ENCODE peak calls at places on chromosomes 11 and 22, in ten cellular contexts. One of them, this sample, is unnamed.

GRCh38 chr22:37054078-37054440 is 2.5 kb downstream of the KCTD17 start:
- DNase-seq in HS-5: no peak
- DNase-seq in HTR-8/SVneo: no peak
- DNase-seq in nephron progenitor cell: no peak
- DNase-seq in activated T-helper 2 cell treated with anti-CD3 and anti-CD28 coated beads, Interferon-gamma antibody, Interleukin-2, Interleukin-4, amounts not matched to agents 10 μg/mL and 5 μg/mL and 100 μg/mL, durations not matched to agents 14 hours and 24 hours and 36 hours: no peak
- DNase-seq in non-pigmented ciliary epithelial cell: no peak
- DNase-seq in activated CD8-positive, alpha-beta memory T cell treated with anti-CD3 and anti-CD28 coated beads, Interleukin-2, amount 10 ng/mL, durations not matched to agents 7 days and 5 days: no peak
- DNase-seq in H4: no peak
- DNase-seq in left ventricle myocardium inferior: no peak
- DNase-seq in myocyte: peak; percentile 13
- DNase-seq in this sample: no peak

GRCh38 chr11:132037467-132037862 is 667.0 kb downstream of the NTM start:
- DNase-seq in HS-5: no peak
- DNase-seq in HTR-8/SVneo: no peak
- DNase-seq in nephron progenitor cell: no peak
- DNase-seq in activated T-helper 2 cell treated with anti-CD3 and anti-CD28 coated beads, Interferon-gamma antibody, Interleukin-2, Interleukin-4, amounts not matched to agents 10 μg/mL and 5 μg/mL and 100 μg/mL, durations not matched to agents 14 hours and 24 hours and 36 hours: no peak
- DNase-seq in non-pigmented ciliary epithelial cell: no peak
- DNase-seq in activated CD8-positive, alpha-beta memory T cell treated with anti-CD3 and anti-CD28 coated beads, Interleukin-2, amount 10 ng/mL, durations not matched to agents 7 days and 5 days: no peak
- DNase-seq in H4: no peak
- DNase-seq in left ventricle myocardium inferior: no peak
- DNase-seq in myocyte: no peak
- DNase-seq in this sample: no peak

GRCh38 chr11:88340366-88340930 is 2.9 kb upstream of the CTSC start:
- DNase-seq in HS-5: no peak
- DNase-seq in HTR-8/SVneo: no peak
- DNase-seq in nephron progenitor cell: no peak
- DNase-seq in activated T-helper 2 cell treated with anti-CD3 and anti-CD28 coated beads, Interferon-gamma antibody, Interleukin-2, Interleukin-4, amounts not matched to agents 10 μg/mL and 5 μg/mL and 100 μg/mL, durations not matched to agents 14 hours and 24 hours and 36 hours: no peak
- DNase-seq in non-pigmented ciliary epithelial cell: no peak
- DNase-seq in activated CD8-positive, alpha-beta memory T cell treated with anti-CD3 and anti-CD28 coated beads, Interleukin-2, amount 10 ng/mL, durations not matched to agents 7 days and 5 days: no peak
- DNase-seq in H4: no peak
- DNase-seq in left ventricle myocardium inferior: no peak
- DNase-seq in myocyte: no peak
- DNase-seq in this sample: no peak

GRCh38 chr22:23832226-23833016 is 6.4 kb downstream of the DERL3 start:
- DNase-seq in HS-5: no peak
- DNase-seq in HTR-8/SVneo: no peak
- DNase-seq in nephron progenitor cell: no peak
- DNase-seq in activated T-helper 2 cell treated with anti-CD3 and anti-CD28 coated beads, Interferon-gamma antibody, Interleukin-2, Interleukin-4, amounts not matched to agents 10 μg/mL and 5 μg/mL and 100 μg/mL, durations not matched to agents 14 hours and 24 hours and 36 hours: no peak
- DNase-seq in non-pigmented ciliary epithelial cell: no peak
- DNase-seq in activated CD8-positive, alpha-beta memory T cell treated with anti-CD3 and anti-CD28 coated beads, Interleukin-2, amount 10 ng/mL, durations not matched to agents 7 days and 5 days: no peak
- DNase-seq in H4: no peak
- DNase-seq in left ventricle myocardium inferior: no peak
- DNase-seq in myocyte: peak; percentile 38
- DNase-seq in this sample: no peak

GRCh38 chr22:25237503-25237902 is 18.1 kb downstream of the CRYBB2 start:
- DNase-seq in HS-5: no peak
- DNase-seq in HTR-8/SVneo: no peak
- DNase-seq in nephron progenitor cell: no peak
- DNase-seq in activated T-helper 2 cell treated with anti-CD3 and anti-CD28 coated beads, Interferon-gamma antibody, Interleukin-2, Interleukin-4, amounts not matched to agents 10 μg/mL and 5 μg/mL and 100 μg/mL, durations not matched to agents 14 hours and 24 hours and 36 hours: no peak
- DNase-seq in non-pigmented ciliary epithelial cell: no peak
- DNase-seq in activated CD8-positive, alpha-beta memory T cell treated with anti-CD3 and anti-CD28 coated beads, Interleukin-2, amount 10 ng/mL, durations not matched to agents 7 days and 5 days: no peak
- DNase-seq in H4: no peak
- DNase-seq in left ventricle myocardium inferior: no peak
- DNase-seq in myocyte: no peak
- DNase-seq in this sample: no peak

GRCh38 chr11:76672431-76673163 is 2.0 kb upstream of the LRRC32 start:
- DNase-seq in HS-5: no peak
- DNase-seq in HTR-8/SVneo: no peak
- DNase-seq in nephron progenitor cell: peak; percentile 38
- DNase-seq in activated T-helper 2 cell treated with anti-CD3 and anti-CD28 coated beads, Interferon-gamma antibody, Interleukin-2, Interleukin-4, amounts not matched to agents 10 μg/mL and 5 μg/mL and 100 μg/mL, durations not matched to agents 14 hours and 24 hours and 36 hours: no peak
- DNase-seq in non-pigmented ciliary epithelial cell: no peak
- DNase-seq in activated CD8-positive, alpha-beta memory T cell treated with anti-CD3 and anti-CD28 coated beads, Interleukin-2, amount 10 ng/mL, durations not matched to agents 7 days and 5 days: peak; percentile 64
- DNase-seq in H4: no peak
- DNase-seq in left ventricle myocardium inferior: no peak
- DNase-seq in myocyte: no peak
- DNase-seq in this sample: no peak

GRCh38 chr11:10500263-10500601 is 40.8 kb downstream of the RNF141 start:
- DNase-seq in HS-5: no peak
- DNase-seq in HTR-8/SVneo: no peak
- DNase-seq in nephron progenitor cell: no peak
- DNase-seq in activated T-helper 2 cell treated with anti-CD3 and anti-CD28 coated beads, Interferon-gamma antibody, Interleukin-2, Interleukin-4, amounts not matched to agents 10 μg/mL and 5 μg/mL and 100 μg/mL, durations not matched to agents 14 hours and 24 hours and 36 hours: no peak
- DNase-seq in non-pigmented ciliary epithelial cell: no peak
- DNase-seq in activated CD8-positive, alpha-beta memory T cell treated with anti-CD3 and anti-CD28 coated beads, Interleukin-2, amount 10 ng/mL, durations not matched to agents 7 days and 5 days: peak; percentile 21
- DNase-seq in H4: no peak
- DNase-seq in left ventricle myocardium inferior: no peak
- DNase-seq in myocyte: no peak
- DNase-seq in this sample: no peak

GRCh38 chr11:3905080-3905953 is 49.9 kb downstream of the STIM1 start:
- DNase-seq in HS-5: peak; percentile 89
- DNase-seq in HTR-8/SVneo: peak; percentile 41
- DNase-seq in nephron progenitor cell: no peak
- DNase-seq in activated T-helper 2 cell treated with anti-CD3 and anti-CD28 coated beads, Interferon-gamma antibody, Interleukin-2, Interleukin-4, amounts not matched to agents 10 μg/mL and 5 μg/mL and 100 μg/mL, durations not matched to agents 14 hours and 24 hours and 36 hours: peak; percentile 58
- DNase-seq in non-pigmented ciliary epithelial cell: peak; percentile 31
- DNase-seq in activated CD8-positive, alpha-beta memory T cell treated with anti-CD3 and anti-CD28 coated beads, Interleukin-2, amount 10 ng/mL, durations not matched to agents 7 days and 5 days: peak; percentile 77
- DNase-seq in H4: peak; percentile 96
- DNase-seq in left ventricle myocardium inferior: no peak
- DNase-seq in myocyte: no peak
- DNase-seq in this sample: peak; percentile 91

GRCh38 chr11:114091791-114092397 is 32.4 kb downstream of the ZBTB16 start:
- DNase-seq in HS-5: no peak
- DNase-seq in HTR-8/SVneo: no peak
- DNase-seq in nephron progenitor cell: peak; percentile 63
- DNase-seq in activated T-helper 2 cell treated with anti-CD3 and anti-CD28 coated beads, Interferon-gamma antibody, Interleukin-2, Interleukin-4, amounts not matched to agents 10 μg/mL and 5 μg/mL and 100 μg/mL, durations not matched to agents 14 hours and 24 hours and 36 hours: no peak
- DNase-seq in non-pigmented ciliary epithelial cell: no peak
- DNase-seq in activated CD8-positive, alpha-beta memory T cell treated with anti-CD3 and anti-CD28 coated beads, Interleukin-2, amount 10 ng/mL, durations not matched to agents 7 days and 5 days: no peak
- DNase-seq in H4: no peak
- DNase-seq in left ventricle myocardium inferior: no peak
- DNase-seq in myocyte: no peak
- DNase-seq in this sample: no peak

GRCh38 chr22:38937541-38937940 is 19.9 kb upstream of the APOBEC3A start:
- DNase-seq in HS-5: no peak
- DNase-seq in HTR-8/SVneo: no peak
- DNase-seq in nephron progenitor cell: no peak
- DNase-seq in activated T-helper 2 cell treated with anti-CD3 and anti-CD28 coated beads, Interferon-gamma antibody, Interleukin-2, Interleukin-4, amounts not matched to agents 10 μg/mL and 5 μg/mL and 100 μg/mL, durations not matched to agents 14 hours and 24 hours and 36 hours: no peak
- DNase-seq in non-pigmented ciliary epithelial cell: no peak
- DNase-seq in activated CD8-positive, alpha-beta memory T cell treated with anti-CD3 and anti-CD28 coated beads, Interleukin-2, amount 10 ng/mL, durations not matched to agents 7 days and 5 days: no peak
- DNase-seq in H4: no peak
- DNase-seq in left ventricle myocardium inferior: no peak
- DNase-seq in myocyte: no peak
- DNase-seq in this sample: no peak

GRCh38 chr11:65791719-65792213 is 4.9 kb downstream of the OVOL1 start:
- DNase-seq in HS-5: no peak
- DNase-seq in HTR-8/SVneo: no peak
- DNase-seq in nephron progenitor cell: no peak
- DNase-seq in activated T-helper 2 cell treated with anti-CD3 and anti-CD28 coated beads, Interferon-gamma antibody, Interleukin-2, Interleukin-4, amounts not matched to agents 10 μg/mL and 5 μg/mL and 100 μg/mL, durations not matched to agents 14 hours and 24 hours and 36 hours: peak; percentile 68
- DNase-seq in non-pigmented ciliary epithelial cell: no peak
- DNase-seq in activated CD8-positive, alpha-beta memory T cell treated with anti-CD3 and anti-CD28 coated beads, Interleukin-2, amount 10 ng/mL, durations not matched to agents 7 days and 5 days: peak; percentile 85
- DNase-seq in H4: peak; percentile 77
- DNase-seq in left ventricle myocardium inferior: no peak
- DNase-seq in myocyte: no peak
- DNase-seq in this sample: no peak

GRCh38 chr11:35953081-35953480 is 9.2 kb downstream of the LDLRAD3 start:
- DNase-seq in HS-5: no peak
- DNase-seq in HTR-8/SVneo: no peak
- DNase-seq in nephron progenitor cell: peak; percentile 8
- DNase-seq in activated T-helper 2 cell treated with anti-CD3 and anti-CD28 coated beads, Interferon-gamma antibody, Interleukin-2, Interleukin-4, amounts not matched to agents 10 μg/mL and 5 μg/mL and 100 μg/mL, durations not matched to agents 14 hours and 24 hours and 36 hours: no peak
- DNase-seq in non-pigmented ciliary epithelial cell: no peak
- DNase-seq in activated CD8-positive, alpha-beta memory T cell treated with anti-CD3 and anti-CD28 coated beads, Interleukin-2, amount 10 ng/mL, durations not matched to agents 7 days and 5 days: no peak
- DNase-seq in H4: no peak
- DNase-seq in left ventricle myocardium inferior: no peak
- DNase-seq in myocyte: peak; percentile 43
- DNase-seq in this sample: no peak

GRCh38 chr22:33853200-33854097 is 66.8 kb downstream of the LARGE1 start:
- DNase-seq in HS-5: peak; percentile 5
- DNase-seq in HTR-8/SVneo: peak; percentile 28
- DNase-seq in nephron progenitor cell: no peak
- DNase-seq in activated T-helper 2 cell treated with anti-CD3 and anti-CD28 coated beads, Interferon-gamma antibody, Interleukin-2, Interleukin-4, amounts not matched to agents 10 μg/mL and 5 μg/mL and 100 μg/mL, durations not matched to agents 14 hours and 24 hours and 36 hours: no peak
- DNase-seq in non-pigmented ciliary epithelial cell: no peak
- DNase-seq in activated CD8-positive, alpha-beta memory T cell treated with anti-CD3 and anti-CD28 coated beads, Interleukin-2, amount 10 ng/mL, durations not matched to agents 7 days and 5 days: peak; percentile 40
- DNase-seq in H4: peak; percentile 74
- DNase-seq in left ventricle myocardium inferior: peak; percentile 60
- DNase-seq in myocyte: peak; percentile 82
- DNase-seq in this sample: peak; percentile 77

GRCh38 chr11:61118004-61118403 is 15.7 kb downstream of the CD5 start:
- DNase-seq in HS-5: no peak
- DNase-seq in HTR-8/SVneo: no peak
- DNase-seq in nephron progenitor cell: no peak
- DNase-seq in activated T-helper 2 cell treated with anti-CD3 and anti-CD28 coated beads, Interferon-gamma antibody, Interleukin-2, Interleukin-4, amounts not matched to agents 10 μg/mL and 5 μg/mL and 100 μg/mL, durations not matched to agents 14 hours and 24 hours and 36 hours: no peak
- DNase-seq in non-pigmented ciliary epithelial cell: no peak
- DNase-seq in activated CD8-positive, alpha-beta memory T cell treated with anti-CD3 and anti-CD28 coated beads, Interleukin-2, amount 10 ng/mL, durations not matched to agents 7 days and 5 days: no peak
- DNase-seq in H4: no peak
- DNase-seq in left ventricle myocardium inferior: no peak
- DNase-seq in myocyte: no peak
- DNase-seq in this sample: no peak

GRCh38 chr11:118010738-118011461 is 24.7 kb downstream of the IL10RA start:
- DNase-seq in HS-5: no peak
- DNase-seq in HTR-8/SVneo: no peak
- DNase-seq in nephron progenitor cell: no peak
- DNase-seq in activated T-helper 2 cell treated with anti-CD3 and anti-CD28 coated beads, Interferon-gamma antibody, Interleukin-2, Interleukin-4, amounts not matched to agents 10 μg/mL and 5 μg/mL and 100 μg/mL, durations not matched to agents 14 hours and 24 hours and 36 hours: no peak
- DNase-seq in non-pigmented ciliary epithelial cell: no peak
- DNase-seq in activated CD8-positive, alpha-beta memory T cell treated with anti-CD3 and anti-CD28 coated beads, Interleukin-2, amount 10 ng/mL, durations not matched to agents 7 days and 5 days: no peak
- DNase-seq in H4: no peak
- DNase-seq in left ventricle myocardium inferior: peak; percentile 56
- DNase-seq in myocyte: no peak
- DNase-seq in this sample: no peak

GRCh38 chr11:75307058-75307457 is 44.4 kb downstream of the ARRB1 start:
- DNase-seq in HS-5: no peak
- DNase-seq in HTR-8/SVneo: no peak
- DNase-seq in nephron progenitor cell: no peak
- DNase-seq in activated T-helper 2 cell treated with anti-CD3 and anti-CD28 coated beads, Interferon-gamma antibody, Interleukin-2, Interleukin-4, amounts not matched to agents 10 μg/mL and 5 μg/mL and 100 μg/mL, durations not matched to agents 14 hours and 24 hours and 36 hours: no peak
- DNase-seq in non-pigmented ciliary epithelial cell: no peak
- DNase-seq in activated CD8-positive, alpha-beta memory T cell treated with anti-CD3 and anti-CD28 coated beads, Interleukin-2, amount 10 ng/mL, durations not matched to agents 7 days and 5 days: no peak
- DNase-seq in H4: no peak
- DNase-seq in left ventricle myocardium inferior: no peak
- DNase-seq in myocyte: no peak
- DNase-seq in this sample: no peak

GRCh38 chr11:57124460-57124859 is 57.3 kb upstream of the LRRC55 start:
- DNase-seq in HS-5: no peak
- DNase-seq in HTR-8/SVneo: no peak
- DNase-seq in nephron progenitor cell: no peak
- DNase-seq in activated T-helper 2 cell treated with anti-CD3 and anti-CD28 coated beads, Interferon-gamma antibody, Interleukin-2, Interleukin-4, amounts not matched to agents 10 μg/mL and 5 μg/mL and 100 μg/mL, durations not matched to agents 14 hours and 24 hours and 36 hours: no peak
- DNase-seq in non-pigmented ciliary epithelial cell: no peak
- DNase-seq in activated CD8-positive, alpha-beta memory T cell treated with anti-CD3 and anti-CD28 coated beads, Interleukin-2, amount 10 ng/mL, durations not matched to agents 7 days and 5 days: no peak
- DNase-seq in H4: no peak
- DNase-seq in left ventricle myocardium inferior: no peak
- DNase-seq in myocyte: no peak
- DNase-seq in this sample: no peak

GRCh38 chr11:76791861-76792260 is 8.7 kb downstream of the TSKU start:
- DNase-seq in HS-5: no peak
- DNase-seq in HTR-8/SVneo: no peak
- DNase-seq in nephron progenitor cell: no peak
- DNase-seq in activated T-helper 2 cell treated with anti-CD3 and anti-CD28 coated beads, Interferon-gamma antibody, Interleukin-2, Interleukin-4, amounts not matched to agents 10 μg/mL and 5 μg/mL and 100 μg/mL, durations not matched to agents 14 hours and 24 hours and 36 hours: no peak
- DNase-seq in non-pigmented ciliary epithelial cell: peak; percentile 49
- DNase-seq in activated CD8-positive, alpha-beta memory T cell treated with anti-CD3 and anti-CD28 coated beads, Interleukin-2, amount 10 ng/mL, durations not matched to agents 7 days and 5 days: no peak
- DNase-seq in H4: peak; percentile 65
- DNase-seq in left ventricle myocardium inferior: no peak
- DNase-seq in myocyte: no peak
- DNase-seq in this sample: no peak

GRCh38 chr11:116613201-116613910 is 159.4 kb downstream of the BUD13 start:
- DNase-seq in HS-5: no peak
- DNase-seq in HTR-8/SVneo: no peak
- DNase-seq in nephron progenitor cell: no peak
- DNase-seq in activated T-helper 2 cell treated with anti-CD3 and anti-CD28 coated beads, Interferon-gamma antibody, Interleukin-2, Interleukin-4, amounts not matched to agents 10 μg/mL and 5 μg/mL and 100 μg/mL, durations not matched to agents 14 hours and 24 hours and 36 hours: no peak
- DNase-seq in non-pigmented ciliary epithelial cell: no peak
- DNase-seq in activated CD8-positive, alpha-beta memory T cell treated with anti-CD3 and anti-CD28 coated beads, Interleukin-2, amount 10 ng/mL, durations not matched to agents 7 days and 5 days: no peak
- DNase-seq in H4: no peak
- DNase-seq in left ventricle myocardium inferior: no peak
- DNase-seq in myocyte: no peak
- DNase-seq in this sample: no peak

GRCh38 chr11:108486331-108486730 is 11.9 kb downstream of the POGLUT3 start:
- DNase-seq in HS-5: no peak
- DNase-seq in HTR-8/SVneo: no peak
- DNase-seq in nephron progenitor cell: no peak
- DNase-seq in activated T-helper 2 cell treated with anti-CD3 and anti-CD28 coated beads, Interferon-gamma antibody, Interleukin-2, Interleukin-4, amounts not matched to agents 10 μg/mL and 5 μg/mL and 100 μg/mL, durations not matched to agents 14 hours and 24 hours and 36 hours: no peak
- DNase-seq in non-pigmented ciliary epithelial cell: no peak
- DNase-seq in activated CD8-positive, alpha-beta memory T cell treated with anti-CD3 and anti-CD28 coated beads, Interleukin-2, amount 10 ng/mL, durations not matched to agents 7 days and 5 days: no peak
- DNase-seq in H4: no peak
- DNase-seq in left ventricle myocardium inferior: no peak
- DNase-seq in myocyte: no peak
- DNase-seq in this sample: no peak

GRCh38 chr11:104610597-104610996 is 287.7 kb downstream of the CASP12 start:
- DNase-seq in HS-5: no peak
- DNase-seq in HTR-8/SVneo: no peak
- DNase-seq in nephron progenitor cell: no peak
- DNase-seq in activated T-helper 2 cell treated with anti-CD3 and anti-CD28 coated beads, Interferon-gamma antibody, Interleukin-2, Interleukin-4, amounts not matched to agents 10 μg/mL and 5 μg/mL and 100 μg/mL, durations not matched to agents 14 hours and 24 hours and 36 hours: no peak
- DNase-seq in non-pigmented ciliary epithelial cell: no peak
- DNase-seq in activated CD8-positive, alpha-beta memory T cell treated with anti-CD3 and anti-CD28 coated beads, Interleukin-2, amount 10 ng/mL, durations not matched to agents 7 days and 5 days: no peak
- DNase-seq in H4: no peak
- DNase-seq in left ventricle myocardium inferior: no peak
- DNase-seq in myocyte: no peak
- DNase-seq in this sample: no peak

GRCh38 chr11:82823635-82824614 is 76.3 kb downstream of the PRCP start:
- DNase-seq in HS-5: no peak
- DNase-seq in HTR-8/SVneo: no peak
- DNase-seq in nephron progenitor cell: no peak
- DNase-seq in activated T-helper 2 cell treated with anti-CD3 and anti-CD28 coated beads, Interferon-gamma antibody, Interleukin-2, Interleukin-4, amounts not matched to agents 10 μg/mL and 5 μg/mL and 100 μg/mL, durations not matched to agents 14 hours and 24 hours and 36 hours: no peak
- DNase-seq in non-pigmented ciliary epithelial cell: no peak
- DNase-seq in activated CD8-positive, alpha-beta memory T cell treated with anti-CD3 and anti-CD28 coated beads, Interleukin-2, amount 10 ng/mL, durations not matched to agents 7 days and 5 days: no peak
- DNase-seq in H4: no peak
- DNase-seq in left ventricle myocardium inferior: no peak
- DNase-seq in myocyte: peak; percentile 46
- DNase-seq in this sample: no peak

GRCh38 chr11:74141274-74141695 is 29.5 kb downstream of the C2CD3 start:
- DNase-seq in HS-5: no peak
- DNase-seq in HTR-8/SVneo: no peak
- DNase-seq in nephron progenitor cell: no peak
- DNase-seq in activated T-helper 2 cell treated with anti-CD3 and anti-CD28 coated beads, Interferon-gamma antibody, Interleukin-2, Interleukin-4, amounts not matched to agents 10 μg/mL and 5 μg/mL and 100 μg/mL, durations not matched to agents 14 hours and 24 hours and 36 hours: no peak
- DNase-seq in non-pigmented ciliary epithelial cell: no peak
- DNase-seq in activated CD8-positive, alpha-beta memory T cell treated with anti-CD3 and anti-CD28 coated beads, Interleukin-2, amount 10 ng/mL, durations not matched to agents 7 days and 5 days: no peak
- DNase-seq in H4: peak; percentile 16
- DNase-seq in left ventricle myocardium inferior: no peak
- DNase-seq in myocyte: peak; percentile 50
- DNase-seq in this sample: peak; percentile 40

GRCh38 chr11:61140416-61140815 is 20.8 kb downstream of the VPS37C start:
- DNase-seq in HS-5: no peak
- DNase-seq in HTR-8/SVneo: no peak
- DNase-seq in nephron progenitor cell: no peak
- DNase-seq in activated T-helper 2 cell treated with anti-CD3 and anti-CD28 coated beads, Interferon-gamma antibody, Interleukin-2, Interleukin-4, amounts not matched to agents 10 μg/mL and 5 μg/mL and 100 μg/mL, durations not matched to agents 14 hours and 24 hours and 36 hours: no peak
- DNase-seq in non-pigmented ciliary epithelial cell: no peak
- DNase-seq in activated CD8-positive, alpha-beta memory T cell treated with anti-CD3 and anti-CD28 coated beads, Interleukin-2, amount 10 ng/mL, durations not matched to agents 7 days and 5 days: no peak
- DNase-seq in H4: no peak
- DNase-seq in left ventricle myocardium inferior: no peak
- DNase-seq in myocyte: no peak
- DNase-seq in this sample: no peak

GRCh38 chr11:86488553-86488952 is 113.9 kb downstream of the CCDC81 start:
- DNase-seq in HS-5: no peak
- DNase-seq in HTR-8/SVneo: no peak
- DNase-seq in nephron progenitor cell: no peak
- DNase-seq in activated T-helper 2 cell treated with anti-CD3 and anti-CD28 coated beads, Interferon-gamma antibody, Interleukin-2, Interleukin-4, amounts not matched to agents 10 μg/mL and 5 μg/mL and 100 μg/mL, durations not matched to agents 14 hours and 24 hours and 36 hours: no peak
- DNase-seq in non-pigmented ciliary epithelial cell: no peak
- DNase-seq in activated CD8-positive, alpha-beta memory T cell treated with anti-CD3 and anti-CD28 coated beads, Interleukin-2, amount 10 ng/mL, durations not matched to agents 7 days and 5 days: no peak
- DNase-seq in H4: no peak
- DNase-seq in left ventricle myocardium inferior: no peak
- DNase-seq in myocyte: no peak
- DNase-seq in this sample: no peak

GRCh38 chr22:22201925-22202343 is 42.7 kb upstream of the VPREB1 start:
- DNase-seq in HS-5: no peak
- DNase-seq in HTR-8/SVneo: no peak
- DNase-seq in nephron progenitor cell: no peak
- DNase-seq in activated T-helper 2 cell treated with anti-CD3 and anti-CD28 coated beads, Interferon-gamma antibody, Interleukin-2, Interleukin-4, amounts not matched to agents 10 μg/mL and 5 μg/mL and 100 μg/mL, durations not matched to agents 14 hours and 24 hours and 36 hours: no peak
- DNase-seq in non-pigmented ciliary epithelial cell: no peak
- DNase-seq in activated CD8-positive, alpha-beta memory T cell treated with anti-CD3 and anti-CD28 coated beads, Interleukin-2, amount 10 ng/mL, durations not matched to agents 7 days and 5 days: no peak
- DNase-seq in H4: no peak
- DNase-seq in left ventricle myocardium inferior: no peak
- DNase-seq in myocyte: no peak
- DNase-seq in this sample: no peak